ENCODE peak calls at places on chromosomes 11 and 22, in nine cellular contexts. N, P, H, A, R, I, F, V and M are unnamed samples.

GRCh38 chr11:68546555-68546954 is 86.0 kb downstream of the PPP6R3 start:
- DNase-seq in P (no peak), N (no peak), R (no peak), F (no peak), I (no peak), H (no peak), V (peak; percentile 46), A (peak; percentile 14), M (no peak)

GRCh38 chr11:61113209-61113608 is 10.9 kb downstream of the CD5 start:
- DNase-seq in F (no peak), H (no peak), I (no peak), A (no peak), R (no peak), V (no peak), N (no peak), P (no peak), M (no peak)

GRCh38 chr11:62157603-62158002 is 32.4 kb upstream of the SCGB1D1 start:
- DNase-seq in R (no peak), A (no peak), N (no peak), H (no peak), F (no peak), V (no peak), P (no peak), I (no peak), M (no peak)

GRCh38 chr22:37063436-37064420 is 12.2 kb downstream of the KCTD17 start:
- DNase-seq in R (no peak), P (no peak), F (no peak), H (no peak), A (no peak), N (no peak), V (no peak), I (no peak), M (no peak)

GRCh38 chr11:6203327-6203726 is 2.0 kb upstream of the C11orf42 start:
- DNase-seq in H (no peak), F (no peak), I (no peak), R (no peak), A (no peak), V (no peak), N (no peak), P (no peak), M (no peak)

GRCh38 chr11:104665631-104666030 is 232.6 kb downstream of the CASP12 start:
- DNase-seq in N (no peak), A (peak; percentile 19), V (peak; percentile 90), F (peak; percentile 94), P (no peak), R (no peak), I (peak; percentile 50), H (no peak), M (no peak)

GRCh38 chr11:112965601-112966125 is 4.4 kb downstream of the NCAM1 start:
- DNase-seq in N (no peak), R (no peak), V (no peak), F (no peak), I (no peak), P (no peak), H (no peak), A (no peak), M (no peak)

GRCh38 chr22:29270475-29271271 is 2.6 kb downstream of the EWSR1 start:
- DNase-seq in V (peak; percentile 28), A (peak; percentile 23), I (no peak), N (no peak), P (peak; percentile 35), H (no peak), F (peak; percentile 43), R (no peak), M (no peak)

GRCh38 chr11:65900125-65900898 is at the start of gene FOSL1:
- DNase-seq in N (peak; percentile 98), V (peak; percentile 97), A (peak; percentile 100), P (peak; percentile 86), R (peak; percentile 98), I (peak; percentile 89), H (peak; percentile 96), F (peak; percentile 96), M (peak; percentile 73)

DNA sequence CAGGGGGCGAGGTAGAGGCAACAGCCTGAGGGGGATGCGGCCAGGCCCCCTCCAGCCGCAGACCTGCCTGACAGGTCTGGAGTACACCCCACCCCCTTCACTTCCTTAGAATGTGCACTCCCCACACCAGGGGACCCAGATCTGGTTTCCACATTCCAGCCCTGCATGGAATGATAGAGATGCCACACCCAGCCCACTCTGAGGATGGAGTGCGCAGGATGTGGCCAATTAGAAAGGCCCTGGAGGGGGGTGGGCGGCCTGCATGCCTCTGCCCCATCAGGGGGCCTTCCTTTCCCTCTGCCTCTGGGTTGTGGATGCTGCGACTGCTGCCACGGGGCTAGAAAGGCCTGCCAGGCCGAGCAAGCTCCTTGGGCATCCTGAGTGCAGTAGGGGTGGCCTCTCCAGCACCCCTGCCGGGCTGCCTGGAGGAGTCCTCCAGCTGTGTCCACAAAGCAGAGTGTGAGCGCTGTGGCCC is 28.2 kb upstream of the MGAT3 start:
- DNase-seq in H (no peak), A (no peak), R (peak; percentile 95), V (peak; percentile 92), I (no peak), P (no peak), N (peak; percentile 98), F (no peak), M (no peak)
- TF ChIP-seq CTCF in H (no peak), A (no peak), R (peak; percentile 55), V (peak; percentile 25), I (no peak), P (no peak), N (no peak), F (no peak), M (no peak)

DNA sequence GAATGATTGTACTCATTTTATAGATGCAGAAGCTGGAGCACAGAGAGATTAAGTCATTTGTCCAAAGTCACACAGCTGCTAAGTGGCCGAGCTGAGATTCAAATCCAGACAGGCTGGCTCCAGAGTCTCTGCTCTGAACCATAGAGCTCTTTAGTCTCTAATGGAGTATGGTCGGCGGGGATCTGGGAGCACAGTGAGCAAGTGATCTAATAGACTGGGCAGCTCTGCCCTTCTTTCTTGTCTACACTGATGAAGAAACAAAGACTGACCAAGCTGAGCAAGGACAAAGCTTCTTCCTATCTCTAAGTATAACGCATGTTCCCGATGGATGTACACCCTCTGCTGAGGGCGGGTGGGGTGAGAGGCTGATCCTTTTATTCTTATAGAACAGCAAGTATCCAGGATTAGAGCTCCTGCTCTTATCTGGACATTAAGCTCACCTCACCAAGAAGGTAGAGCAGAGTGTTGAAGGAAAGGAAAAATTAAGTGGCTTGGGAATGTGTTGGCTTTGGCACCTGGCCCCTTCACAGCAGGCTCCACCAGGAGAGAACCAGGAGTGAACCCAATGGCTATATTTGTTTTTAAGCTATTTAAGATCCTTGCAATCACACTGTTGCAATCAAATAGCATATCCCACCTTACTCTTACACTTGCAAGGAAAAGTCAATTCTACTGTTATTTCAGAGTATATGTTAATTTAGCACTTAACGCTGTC is 68.7 kb downstream of the ETS1 start:
- DNase-seq in F (peak; percentile 38), P (no peak), R (no peak), H (no peak), N (no peak), I (no peak), A (no peak), V (peak; percentile 54), M (no peak)
- H3K4me3 ChIP-seq in F (peak overlapping the region; percentile 95), P (peak overlapping the region; percentile 97), R (peak overlapping the region; percentile 62), H (peak overlapping the region; percentile 56), N (no peak overlapping the region), I (peak overlapping the region; percentile 86), A (no peak overlapping the region), V (peak overlapping the region; percentile 82), M (peak overlapping the region; percentile 2)

DNA sequence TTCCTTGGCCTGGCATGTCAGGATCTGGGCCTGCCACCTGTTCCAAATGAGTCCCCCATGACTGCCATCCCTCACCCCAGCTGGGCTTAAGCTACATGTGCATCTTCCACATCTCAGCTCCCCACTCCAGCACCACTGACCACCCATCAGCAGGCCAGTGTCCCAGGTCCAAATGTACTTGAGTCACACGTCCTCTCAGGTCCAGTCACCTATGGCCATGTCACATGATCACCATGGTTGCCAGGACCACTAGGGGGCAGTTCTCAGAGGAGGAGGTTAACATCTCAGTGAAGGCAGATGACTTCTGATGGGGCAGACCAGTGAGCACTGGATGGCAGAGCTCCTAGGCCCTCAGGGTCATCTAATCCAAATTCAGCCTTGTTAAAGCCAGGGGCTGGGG is 41.9 kb upstream of the WNT11 start:
- DNase-seq in I (no peak), V (no peak), R (peak; percentile 88), H (no peak), N (peak; percentile 56), P (no peak), F (no peak), A (no peak), M (no peak)
- TF ChIP-seq CTCF in I (peak; percentile 25), V (peak; percentile 38), R (peak; percentile 77), H (no peak), N (peak; percentile 58), P (peak; percentile 19), F (peak; percentile 25), A (no peak), M (peak; percentile 20)

GRCh38 chr11:43643898-43644625 is 36.5 kb upstream of the HSD17B12 start:
- DNase-seq in A (peak; percentile 84), I (peak; percentile 32), H (peak; percentile 90), F (peak; percentile 87), P (peak; percentile 35), N (peak; percentile 96), R (peak; percentile 96), V (peak; percentile 88), M (peak; percentile 34)
- H3K4me3 ChIP-seq in A (peak overlapping the region; percentile 70), I (peak overlapping the region; percentile 89), H (peak overlapping the region; percentile 81), F (peak overlapping the region; percentile 86), P (peak overlapping the region; percentile 87), N (peak overlapping the region; percentile 92), R (peak overlapping the region; percentile 99), V (peak overlapping the region; percentile 85), M (peak overlapping the region; percentile 81)

GRCh38 chr22:43654271-43654670 is 157.8 kb downstream of the EFCAB6 start:
- DNase-seq in H (no peak), V (no peak), F (no peak), P (no peak), A (no peak), I (no peak), N (no peak), R (no peak), M (no peak)

GRCh38 chr22:43658823-43659222 is 153.3 kb downstream of the EFCAB6 start:
- DNase-seq in V (peak; percentile 22), I (no peak), A (no peak), P (no peak), R (peak; percentile 77), N (peak; percentile 67), F (no peak), H (no peak), M (no peak)

DNA sequence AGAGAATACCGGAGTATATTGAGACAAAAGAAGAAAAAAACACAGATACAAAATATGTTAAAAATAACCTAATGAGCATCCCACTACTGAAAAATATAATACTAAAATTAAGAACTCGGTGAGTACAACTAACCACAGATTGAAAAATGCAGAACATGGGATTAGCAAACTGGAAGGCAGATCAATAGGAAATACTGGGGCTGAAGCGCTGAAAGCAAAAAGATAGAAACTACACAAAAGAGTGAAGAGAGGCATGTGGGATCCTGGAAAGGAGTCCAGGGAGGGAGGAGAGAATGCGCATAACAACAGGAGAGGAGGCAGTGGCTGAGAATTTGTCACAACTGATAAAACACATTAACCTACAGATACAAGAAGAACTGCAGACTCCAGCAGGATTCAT is 159.3 kb downstream of the EFCAB6 start:
- DNase-seq in P (no peak), F (no peak), R (no peak), A (no peak), I (no peak), H (no peak), V (no peak), N (no peak), M (no peak)
- TF ChIP-seq CTCF in P (no peak), F (no peak), R (no peak), A (no peak), I (no peak), H (no peak), V (no peak), N (no peak), M (no peak)